ENCODE peak calls at places on chromosomes 16 and 17, in five cellular contexts. J, V, H, I and L are unnamed samples.

GRCh38 chr16:87149051-87149450 is 168.1 kb downstream of the C16orf95 start:
- DNase-seq in J (no peak), V (no peak), H (no peak), I (no peak), L (no peak)

GRCh38 chr16:10964039-10964890 is 19.9 kb downstream of the CLEC16A start:
- DNase-seq in J (peak; percentile 74), I (peak; percentile 71), V (peak; percentile 82), H (peak; percentile 91), L (peak; percentile 75)

GRCh38 chr16:58462997-58463891 is 36.7 kb upstream of the NDRG4 start:
- DNase-seq in I (no peak), V (no peak), J (no peak), H (no peak), L (peak; percentile 43)

GRCh38 chr17:73650147-73650546 is 5.9 kb upstream of the SDK2 start:
- DNase-seq in J (no peak), I (no peak), V (no peak), H (peak; percentile 18), L (no peak)

GRCh38 chr16:67336646-67337045 is 10.0 kb downstream of the LRRC36 start:
- DNase-seq in J (no peak), H (no peak), I (no peak), V (no peak), L (no peak)

GRCh38 chr17:65786479-65786878 is 225.0 kb upstream of the AXIN2 start:
- DNase-seq in J (no peak), H (no peak), I (no peak), V (no peak), L (no peak)

GRCh38 chr17:72422505-72423285 is 301.9 kb downstream of the SOX9 start:
- DNase-seq in J (peak; percentile 9), V (peak; percentile 8), H (peak; percentile 79), I (no peak), L (peak; percentile 64)

GRCh38 chr17:79044462-79044861 is 20.5 kb downstream of the C1QTNF1 start:
- DNase-seq in I (no peak), V (no peak), J (no peak), H (no peak), L (no peak)

GRCh38 chr17:49748791-49749190 is 15.1 kb downstream of the FAM117A start:
- DNase-seq in I (peak; percentile 57), V (peak; percentile 25), J (peak; percentile 24), H (no peak), L (peak; percentile 82)

GRCh38 chr16:9836118-9836736 is 346.0 kb downstream of the GRIN2A start:
- DNase-seq in I (no peak), H (peak; percentile 12), V (no peak), J (no peak), L (no peak)

GRCh38 chr17:71188811-71189492 is 931.9 kb upstream of the SOX9 start:
- DNase-seq in I (no peak), H (peak; percentile 96), J (no peak), V (no peak), L (no peak)

GRCh38 chr17:82112866-82113390 is 14.9 kb upstream of the FASN start:
- DNase-seq in V (no peak), J (no peak), H (no peak), I (no peak), L (no peak)

GRCh38 chr17:29155966-29156338 is 24.2 kb downstream of the MYO18A start:
- DNase-seq in V (no peak), I (no peak), J (no peak), H (peak; percentile 38), L (no peak)

GRCh38 chr16:85929259-85929704 is 30.3 kb downstream of the IRF8 start:
- DNase-seq in J (no peak), H (no peak), V (no peak), I (no peak), L (no peak)

GRCh38 chr16:12410842-12411490 is 392.7 kb downstream of the CPPED1 start:
- DNase-seq in J (no peak), I (no peak), V (no peak), H (no peak), L (no peak)

GRCh38 chr17:45143767-45144198 is 4.5 kb upstream of the HEXIM1 start:
- DNase-seq in V (no peak), I (no peak), H (peak; percentile 94), J (peak; percentile 27), L (no peak)

GRCh38 chr16:27254262-27254811 is 14.2 kb downstream of the NSMCE1 start:
- DNase-seq in I (no peak), V (no peak), H (no peak), J (no peak), L (peak; percentile 65)

GRCh38 chr17:3754458-3755334 is 31.0 kb downstream of the HASPIN start:
- DNase-seq in I (peak; percentile 79), V (peak; percentile 49), H (no peak), J (peak; percentile 43), L (peak; percentile 76)

GRCh38 chr16:19913306-19913717 is 28.7 kb upstream of the GPRC5B start:
- DNase-seq in I (no peak), V (no peak), H (peak; percentile 5), J (no peak), L (no peak)

GRCh38 chr17:8875957-8876356 is 8.5 kb upstream of the PIK3R6 start:
- DNase-seq in V (no peak), J (no peak), I (no peak), H (peak; percentile 6), L (no peak)

GRCh38 chr17:80940171-80941123 is 51.2 kb upstream of the CHMP6 start:
- DNase-seq in H (no peak), J (no peak), V (no peak), I (no peak), L (no peak)

GRCh38 chr17:73481672-73482071 is 162.6 kb downstream of the SDK2 start:
- DNase-seq in J (no peak), I (no peak), H (no peak), V (no peak), L (no peak)

GRCh38 chr17:34307110-34307509 is 12.1 kb upstream of the CCL8 start:
- DNase-seq in H (peak; percentile 11), J (no peak), V (no peak), I (no peak), L (no peak)